ENCODE peak calls at places on chromosomes 4 and X, in eight cellular contexts. One of them, this sample, is unnamed.

GRCh38 chrX:63656871-63657580 is 128.0 kb downstream of the ARHGEF9 start:
- DNase-seq in ascending aorta: peak; percentile 73
- DNase-seq in GM23248: peak; percentile 80
- DNase-seq in sigmoid colon: no peak
- DNase-seq in uterus: no peak
- DNase-seq in right atrium auricular region: no peak
- DNase-seq in SJSA1: peak; percentile 59
- DNase-seq in heart right ventricle: peak; percentile 4
- DNase-seq in this sample: no peak

GRCh38 chr4:142312391-142312790 is 533.7 kb downstream of the INPP4B start:
- DNase-seq in GM23248: no peak
- DNase-seq in heart right ventricle: no peak
- DNase-seq in ascending aorta: no peak
- DNase-seq in uterus: no peak
- DNase-seq in SJSA1: no peak
- DNase-seq in right atrium auricular region: no peak
- DNase-seq in sigmoid colon: no peak
- DNase-seq in this sample: no peak

GRCh38 chrX:19513383-19513782 is 1.9 kb downstream of the MAP3K15 start:
- DNase-seq in right atrium auricular region: no peak
- DNase-seq in heart right ventricle: no peak
- DNase-seq in sigmoid colon: no peak
- DNase-seq in uterus: no peak
- DNase-seq in GM23248: no peak
- DNase-seq in ascending aorta: no peak
- DNase-seq in SJSA1: no peak
- DNase-seq in this sample: peak; percentile 32

GRCh38 chrX:69503835-69504625 is at the start of gene NALF2:
- DNase-seq in SJSA1: no peak
- DNase-seq in uterus: peak; percentile 35
- DNase-seq in sigmoid colon: peak; percentile 70
- DNase-seq in ascending aorta: no peak
- DNase-seq in GM23248: peak; percentile 60
- DNase-seq in right atrium auricular region: no peak
- DNase-seq in heart right ventricle: peak; percentile 56
- DNase-seq in this sample: peak; percentile 71

GRCh38 chr4:76582074-76582816 is 147.2 kb downstream of the SHROOM3 start:
- DNase-seq in right atrium auricular region: no peak
- DNase-seq in uterus: no peak
- DNase-seq in heart right ventricle: no peak
- DNase-seq in SJSA1: no peak
- DNase-seq in sigmoid colon: no peak
- DNase-seq in GM23248: no peak
- DNase-seq in ascending aorta: no peak
- DNase-seq in this sample: no peak

GRCh38 chrX:111881715-111882114 is 5.7 kb downstream of the TRPC5OS start:
- DNase-seq in SJSA1: no peak
- DNase-seq in right atrium auricular region: no peak
- DNase-seq in heart right ventricle: no peak
- DNase-seq in ascending aorta: no peak
- DNase-seq in GM23248: no peak
- DNase-seq in uterus: no peak
- DNase-seq in sigmoid colon: no peak
- DNase-seq in this sample: no peak

GRCh38 chr4:74623041-74623440 is 171.3 kb downstream of the BTC start:
- DNase-seq in SJSA1: no peak
- DNase-seq in right atrium auricular region: no peak
- DNase-seq in GM23248: peak; percentile 51
- DNase-seq in uterus: no peak
- DNase-seq in heart right ventricle: no peak
- DNase-seq in ascending aorta: no peak
- DNase-seq in sigmoid colon: no peak
- DNase-seq in this sample: no peak

GRCh38 chr4:123833156-123833555 is 436.6 kb downstream of the SPRY1 start:
- DNase-seq in ascending aorta: no peak
- DNase-seq in GM23248: peak; percentile 78
- DNase-seq in sigmoid colon: no peak
- DNase-seq in uterus: no peak
- DNase-seq in heart right ventricle: no peak
- DNase-seq in right atrium auricular region: no peak
- DNase-seq in SJSA1: no peak
- DNase-seq in this sample: no peak

GRCh38 chrX:154714925-154715324 is 36.0 kb downstream of the GAB3 start:
- DNase-seq in ascending aorta: no peak
- DNase-seq in uterus: no peak
- DNase-seq in SJSA1: no peak
- DNase-seq in GM23248: peak; percentile 44
- DNase-seq in heart right ventricle: no peak
- DNase-seq in right atrium auricular region: no peak
- DNase-seq in sigmoid colon: no peak
- DNase-seq in this sample: peak; percentile 66

GRCh38 chr4:173793937-173794510 is 264.0 kb upstream of the HAND2 start:
- DNase-seq in SJSA1: no peak
- DNase-seq in ascending aorta: no peak
- DNase-seq in right atrium auricular region: no peak
- DNase-seq in uterus: no peak
- DNase-seq in heart right ventricle: no peak
- DNase-seq in GM23248: peak; percentile 5
- DNase-seq in sigmoid colon: no peak
- DNase-seq in this sample: no peak

GRCh38 chr4:119025916-119026661 is 109.5 kb upstream of the MYOZ2 start:
- DNase-seq in right atrium auricular region: peak; percentile 78
- DNase-seq in SJSA1: no peak
- DNase-seq in sigmoid colon: peak; percentile 89
- DNase-seq in uterus: peak; percentile 71
- DNase-seq in heart right ventricle: no peak
- DNase-seq in GM23248: peak; percentile 91
- DNase-seq in ascending aorta: peak; percentile 87
- DNase-seq in this sample: no peak

GRCh38 chrX:42978655-42979379 is 200.9 kb upstream of the PPP1R2C start:
- DNase-seq in ascending aorta: no peak
- DNase-seq in SJSA1: no peak
- DNase-seq in uterus: no peak
- DNase-seq in sigmoid colon: no peak
- DNase-seq in right atrium auricular region: no peak
- DNase-seq in GM23248: no peak
- DNase-seq in heart right ventricle: no peak
- DNase-seq in this sample: no peak

GRCh38 chr4:71932941-71933340 is 98.9 kb upstream of the NPFFR2 start:
- DNase-seq in heart right ventricle: no peak
- DNase-seq in sigmoid colon: no peak
- DNase-seq in SJSA1: no peak
- DNase-seq in right atrium auricular region: no peak
- DNase-seq in GM23248: peak; percentile 16
- DNase-seq in uterus: no peak
- DNase-seq in ascending aorta: no peak
- DNase-seq in this sample: no peak

GRCh38 chr4:75545526-75545925 is 10.3 kb upstream of the ODAPH start:
- DNase-seq in GM23248: peak; percentile 74
- DNase-seq in heart right ventricle: no peak
- DNase-seq in ascending aorta: no peak
- DNase-seq in SJSA1: no peak
- DNase-seq in sigmoid colon: no peak
- DNase-seq in right atrium auricular region: no peak
- DNase-seq in uterus: no peak
- DNase-seq in this sample: no peak

GRCh38 chrX:9610774-9611392 is 146.0 kb downstream of the TBL1X start:
- DNase-seq in GM23248: peak; percentile 53
- DNase-seq in uterus: no peak
- DNase-seq in ascending aorta: no peak
- DNase-seq in sigmoid colon: no peak
- DNase-seq in right atrium auricular region: no peak
- DNase-seq in SJSA1: no peak
- DNase-seq in heart right ventricle: no peak
- DNase-seq in this sample: no peak

GRCh38 chr4:26490111-26490979 is at the start of gene CCKAR:
- DNase-seq in right atrium auricular region: no peak
- DNase-seq in sigmoid colon: no peak
- DNase-seq in heart right ventricle: no peak
- DNase-seq in ascending aorta: no peak
- DNase-seq in uterus: no peak
- DNase-seq in GM23248: no peak
- DNase-seq in SJSA1: no peak
- DNase-seq in this sample: no peak

GRCh38 chr4:134544303-134544761 is 342.7 kb upstream of the PABPC4L start:
- DNase-seq in SJSA1: no peak
- DNase-seq in ascending aorta: no peak
- DNase-seq in right atrium auricular region: no peak
- DNase-seq in sigmoid colon: peak; percentile 74
- DNase-seq in GM23248: peak; percentile 37
- DNase-seq in uterus: no peak
- DNase-seq in heart right ventricle: no peak
- DNase-seq in this sample: no peak

GRCh38 chr4:94339779-94340178 is 2.9 kb downstream of the HPGDS start:
- DNase-seq in heart right ventricle: no peak
- DNase-seq in ascending aorta: no peak
- DNase-seq in SJSA1: no peak
- DNase-seq in sigmoid colon: no peak
- DNase-seq in GM23248: no peak
- DNase-seq in uterus: no peak
- DNase-seq in right atrium auricular region: no peak
- DNase-seq in this sample: no peak

DNA sequence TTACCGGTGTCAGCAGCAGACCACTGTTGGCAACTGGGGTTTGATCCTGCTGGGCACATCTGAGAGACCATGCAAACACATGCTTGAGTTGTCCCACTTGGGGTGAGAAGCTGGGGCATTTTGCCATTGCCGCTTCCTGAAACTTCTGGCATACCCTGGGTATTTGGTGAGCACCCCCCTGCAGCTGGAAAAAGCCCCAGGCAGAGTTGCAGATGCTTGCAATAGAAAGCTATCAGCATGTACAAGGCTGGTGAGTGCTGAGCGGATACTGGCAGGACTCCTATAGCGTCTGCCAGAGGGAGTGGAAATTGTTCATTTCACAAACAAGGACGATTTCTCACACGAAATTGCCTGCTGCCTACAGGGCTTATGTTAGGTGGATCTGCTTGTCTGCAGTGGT is 32.3 kb downstream of the SUPT20HL1 start:
- DNase-seq in right atrium auricular region: no peak
- DNase-seq in sigmoid colon: no peak
- DNase-seq in heart right ventricle: peak; percentile 16
- DNase-seq in GM23248: peak; percentile 28
- DNase-seq in uterus: no peak
- DNase-seq in SJSA1: no peak
- DNase-seq in ascending aorta: no peak
- DNase-seq in this sample: no peak
- H3K27me3 ChIP-seq in right atrium auricular region: no peaks in the 10 kb centered on the region
- H3K27me3 ChIP-seq in sigmoid colon: no peaks in the 10 kb centered on the region
- H3K27me3 ChIP-seq in heart right ventricle: no peaks in the 10 kb centered on the region
- H3K27me3 ChIP-seq in GM23248: no peaks in the 10 kb centered on the region
- H3K27me3 ChIP-seq in uterus: no peaks in the 10 kb centered on the region
- H3K27me3 ChIP-seq in SJSA1: no peaks in the 10 kb centered on the region
- H3K27me3 ChIP-seq in ascending aorta: no peaks in the 10 kb centered on the region
- H3K27me3 ChIP-seq in this sample: peaks cover 45% of the 10 kb centered on the region

GRCh38 chr4:48979897-48980579 is 6.0 kb upstream of the CWH43 start:
- DNase-seq in heart right ventricle: no peak
- DNase-seq in right atrium auricular region: no peak
- DNase-seq in uterus: no peak
- DNase-seq in sigmoid colon: no peak
- DNase-seq in SJSA1: no peak
- DNase-seq in ascending aorta: no peak
- DNase-seq in GM23248: peak; percentile 23
- DNase-seq in this sample: no peak
- H3K27me3 ChIP-seq in heart right ventricle: peaks cover 27% of the 10 kb centered on the region
- H3K27me3 ChIP-seq in right atrium auricular region: no peaks in the 10 kb centered on the region
- H3K27me3 ChIP-seq in uterus: no peaks in the 10 kb centered on the region
- H3K27me3 ChIP-seq in sigmoid colon: peaks cover 7% of the 10 kb centered on the region
- H3K27me3 ChIP-seq in SJSA1: peaks cover under 1% of the 10 kb centered on the region
- H3K27me3 ChIP-seq in ascending aorta: no peaks in the 10 kb centered on the region
- H3K27me3 ChIP-seq in GM23248: peaks cover 9% of the 10 kb centered on the region
- H3K27me3 ChIP-seq in this sample: peaks cover 3% of the 10 kb centered on the region

GRCh38 chr4:53098681-53099121 is 236.6 kb downstream of the RASL11B start:
- DNase-seq in ascending aorta: no peak
- DNase-seq in uterus: no peak
- DNase-seq in SJSA1: no peak
- DNase-seq in right atrium auricular region: no peak
- DNase-seq in heart right ventricle: no peak
- DNase-seq in GM23248: peak; percentile 82
- DNase-seq in sigmoid colon: no peak
- DNase-seq in this sample: no peak
- H3K27me3 ChIP-seq in ascending aorta: no peaks in the 10 kb centered on the region
- H3K27me3 ChIP-seq in uterus: no peaks in the 10 kb centered on the region
- H3K27me3 ChIP-seq in SJSA1: no peaks in the 10 kb centered on the region
- H3K27me3 ChIP-seq in right atrium auricular region: no peaks in the 10 kb centered on the region
- H3K27me3 ChIP-seq in heart right ventricle: no peaks in the 10 kb centered on the region
- H3K27me3 ChIP-seq in GM23248: no peaks in the 10 kb centered on the region
- H3K27me3 ChIP-seq in sigmoid colon: no peaks in the 10 kb centered on the region
- H3K27me3 ChIP-seq in this sample: no peaks in the 10 kb centered on the region

DNA sequence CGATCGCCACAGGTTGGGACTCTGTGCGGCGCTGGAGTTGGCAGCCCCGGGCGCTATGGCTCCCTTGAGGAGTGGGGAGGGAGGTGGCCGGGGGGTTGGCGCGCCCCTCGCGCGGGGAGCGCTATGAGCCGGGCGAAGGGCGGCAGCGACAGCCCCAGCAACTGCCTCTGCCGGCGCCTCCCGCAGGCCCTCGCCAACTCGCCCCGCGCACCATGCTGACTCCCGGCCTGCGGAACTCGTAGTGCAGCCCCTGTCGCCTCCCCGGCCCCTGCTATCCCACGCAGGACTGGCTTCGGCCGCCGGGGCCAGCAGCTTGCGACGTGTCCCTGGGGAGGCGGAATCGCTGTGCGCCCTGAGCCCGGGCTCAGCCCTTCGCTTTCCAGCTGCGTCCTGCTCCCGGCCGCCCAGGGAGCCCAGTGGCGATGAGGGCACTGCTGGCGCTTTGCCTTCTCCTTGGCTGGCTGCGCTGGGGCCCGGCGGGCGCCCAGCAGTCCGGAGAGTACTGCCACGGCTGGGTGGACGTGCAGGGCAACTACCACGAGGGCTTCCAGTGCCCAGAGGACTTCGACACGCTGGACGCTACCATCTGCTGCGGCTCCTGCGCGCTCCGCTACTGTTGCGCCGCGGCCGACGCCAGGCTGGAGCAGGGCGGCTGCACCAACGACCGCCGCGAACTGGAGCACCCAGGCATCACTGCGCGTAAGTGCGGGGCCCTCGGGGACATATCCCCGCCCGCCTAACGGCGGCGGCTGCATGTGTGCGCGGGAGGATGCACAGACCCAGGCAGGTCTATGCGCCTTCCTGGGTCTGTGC is 553 bp downstream of the SHISA3 start:
- DNase-seq in GM23248: peak; percentile 36
- DNase-seq in right atrium auricular region: no peak
- DNase-seq in ascending aorta: no peak
- DNase-seq in uterus: no peak
- DNase-seq in SJSA1: no peak
- DNase-seq in sigmoid colon: no peak
- DNase-seq in heart right ventricle: peak; percentile 38
- DNase-seq in this sample: no peak
- H3K27me3 ChIP-seq in GM23248: peaks cover 70% of the 10 kb centered on the region
- H3K27me3 ChIP-seq in right atrium auricular region: peaks cover 6% of the 10 kb centered on the region
- H3K27me3 ChIP-seq in ascending aorta: no peaks in the 10 kb centered on the region
- H3K27me3 ChIP-seq in uterus: peaks cover 26% of the 10 kb centered on the region
- H3K27me3 ChIP-seq in SJSA1: peaks cover 4% of the 10 kb centered on the region
- H3K27me3 ChIP-seq in sigmoid colon: peaks cover 32% of the 10 kb centered on the region
- H3K27me3 ChIP-seq in heart right ventricle: peaks cover 28% of the 10 kb centered on the region
- H3K27me3 ChIP-seq in this sample: peaks cover 38% of the 10 kb centered on the region

DNA sequence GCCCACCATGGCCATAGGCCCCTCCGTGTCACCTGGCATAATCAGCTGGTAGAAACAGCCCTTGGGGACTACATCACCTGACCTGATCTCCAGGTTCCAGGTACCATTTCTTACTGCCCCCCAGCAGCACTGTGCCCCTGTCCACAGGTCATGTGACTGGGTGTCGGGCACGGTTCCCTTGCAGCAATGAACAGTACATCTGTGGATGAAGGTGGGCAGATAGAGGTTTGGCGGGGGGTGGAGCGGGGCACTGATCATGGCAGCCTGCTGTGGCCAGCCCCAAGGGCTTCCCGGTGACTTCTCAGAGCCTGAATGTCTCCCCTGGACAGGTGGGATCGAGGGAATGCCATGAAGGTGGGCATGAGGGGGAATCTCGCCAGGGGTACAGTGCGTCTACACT is 37.8 kb downstream of the TRMT44 start:
- DNase-seq in uterus: no peak
- DNase-seq in ascending aorta: no peak
- DNase-seq in SJSA1: no peak
- DNase-seq in right atrium auricular region: no peak
- DNase-seq in GM23248: no peak
- DNase-seq in sigmoid colon: no peak
- DNase-seq in heart right ventricle: no peak
- DNase-seq in this sample: no peak
- H3K27me3 ChIP-seq in uterus: no peaks in the 10 kb centered on the region
- H3K27me3 ChIP-seq in ascending aorta: no peaks in the 10 kb centered on the region
- H3K27me3 ChIP-seq in SJSA1: no peaks in the 10 kb centered on the region
- H3K27me3 ChIP-seq in right atrium auricular region: no peaks in the 10 kb centered on the region
- H3K27me3 ChIP-seq in GM23248: no peaks in the 10 kb centered on the region
- H3K27me3 ChIP-seq in sigmoid colon: no peaks in the 10 kb centered on the region
- H3K27me3 ChIP-seq in heart right ventricle: no peaks in the 10 kb centered on the region
- H3K27me3 ChIP-seq in this sample: no peaks in the 10 kb centered on the region

This sample was measured in adrenal gland.